ENCODE peak calls at places on chromosomes 2 and 18, in five cellular contexts. X, T, N, Q and Z are unnamed samples. For H3K4me1, the result is how much of the 10 kb centered on the place peaks cover.

GRCh38 chr2:218218409-218219185 is 1.6 kb downstream of the ARPC2 start:
- DNase-seq in X (no peak), T (no peak), N (no peak), Q (no peak), Z (peak)

GRCh38 chr2:202638710-202639109 is 3.9 kb downstream of the FAM117B start:
- DNase-seq in X (no peak), T (no peak), N (no peak), Q (no peak), Z (no peak)

GRCh38 chr2:152189622-152190495 is 14.3 kb upstream of the STAM2 start:
- DNase-seq in X (peak), T (peak), N (peak), Q (peak), Z (peak)

GRCh38 chr2:101151141-101151858 is at the start of gene TBC1D8:
- DNase-seq in X (peak), T (peak), N (peak), Q (peak), Z (peak)

GRCh38 chr2:190497428-190497827 is 37.1 kb downstream of the NEMP2 start:
- DNase-seq in X (no peak), T (peak), N (no peak), Q (no peak), Z (no peak)

GRCh38 chr2:53859354-53860159 is at the start of gene GPR75:
- DNase-seq in X (peak), T (peak), N (peak), Q (no peak), Z (no peak)

GRCh38 chr18:32257073-32257780 is 67.4 kb downstream of the MEP1B start:
- DNase-seq in X (no peak), T (no peak), N (no peak), Q (peak), Z (no peak)

GRCh38 chr2:14621874-14622273 is 10.6 kb upstream of the LRATD1 start:
- DNase-seq in X (no peak), T (no peak), N (no peak), Q (no peak), Z (no peak)

GRCh38 chr2:46032161-46032813 is 264.9 kb upstream of the EPAS1 start:
- DNase-seq in X (no peak), T (no peak), N (no peak), Q (no peak), Z (no peak)

GRCh38 chr18:3441290-3441689 is 8.7 kb upstream of the TGIF1 start:
- DNase-seq in X (peak), T (peak), N (no peak), Q (peak), Z (peak)

GRCh38 chr18:76821356-76821874 is 942 bp upstream of the ZNF236 start:
- DNase-seq in X (no peak), T (no peak), N (no peak), Q (no peak), Z (peak)

GRCh38 chr18:54119524-54120019 is 104.9 kb downstream of the MBD2 start:
- DNase-seq in X (peak), T (peak), N (peak), Q (peak), Z (peak)

GRCh38 chr2:3806730-3807129 is 103.4 kb downstream of the DCDC2C start:
- DNase-seq in X (no peak), T (no peak), N (no peak), Q (no peak), Z (no peak)

DNA sequence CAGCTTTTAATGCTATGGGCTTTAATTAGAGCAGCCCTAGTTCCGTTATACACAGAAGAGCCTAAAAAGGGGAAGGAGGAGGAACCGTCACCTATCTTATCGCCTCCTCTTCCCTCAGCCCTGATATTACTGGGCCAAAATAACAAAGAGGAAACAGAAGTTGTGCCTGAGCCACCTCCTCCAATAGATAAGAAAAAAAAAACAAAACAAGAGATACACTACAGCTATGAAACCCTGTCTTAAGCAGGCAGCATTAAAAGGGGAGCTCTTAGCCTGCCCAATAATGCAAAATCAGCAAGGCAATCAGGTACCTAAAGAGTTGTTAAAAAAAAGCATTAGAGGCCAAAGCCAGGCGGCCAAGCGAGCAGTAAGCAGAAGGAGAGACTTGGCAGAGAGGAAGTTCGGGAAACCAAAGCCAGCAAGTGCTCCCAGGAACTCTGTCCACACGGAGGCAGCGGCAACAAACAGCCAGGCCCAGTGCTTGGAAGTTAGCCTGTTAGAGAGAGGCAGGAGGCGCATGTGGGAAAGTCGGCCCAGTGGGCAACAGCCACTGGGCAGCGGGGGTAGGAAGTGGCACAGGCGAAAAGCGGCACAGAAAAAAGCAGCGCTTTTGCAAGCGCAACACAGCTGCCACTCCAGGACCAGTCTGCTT is 41.8 kb upstream of the PDK1 start:
- DNase-seq in X (no peak), T (no peak), N (no peak), Q (no peak), Z (no peak)
- H3K4me1 ChIP-seq in X (under half), T (under half), N (under half), Q (under half), Z (under half)

DNA sequence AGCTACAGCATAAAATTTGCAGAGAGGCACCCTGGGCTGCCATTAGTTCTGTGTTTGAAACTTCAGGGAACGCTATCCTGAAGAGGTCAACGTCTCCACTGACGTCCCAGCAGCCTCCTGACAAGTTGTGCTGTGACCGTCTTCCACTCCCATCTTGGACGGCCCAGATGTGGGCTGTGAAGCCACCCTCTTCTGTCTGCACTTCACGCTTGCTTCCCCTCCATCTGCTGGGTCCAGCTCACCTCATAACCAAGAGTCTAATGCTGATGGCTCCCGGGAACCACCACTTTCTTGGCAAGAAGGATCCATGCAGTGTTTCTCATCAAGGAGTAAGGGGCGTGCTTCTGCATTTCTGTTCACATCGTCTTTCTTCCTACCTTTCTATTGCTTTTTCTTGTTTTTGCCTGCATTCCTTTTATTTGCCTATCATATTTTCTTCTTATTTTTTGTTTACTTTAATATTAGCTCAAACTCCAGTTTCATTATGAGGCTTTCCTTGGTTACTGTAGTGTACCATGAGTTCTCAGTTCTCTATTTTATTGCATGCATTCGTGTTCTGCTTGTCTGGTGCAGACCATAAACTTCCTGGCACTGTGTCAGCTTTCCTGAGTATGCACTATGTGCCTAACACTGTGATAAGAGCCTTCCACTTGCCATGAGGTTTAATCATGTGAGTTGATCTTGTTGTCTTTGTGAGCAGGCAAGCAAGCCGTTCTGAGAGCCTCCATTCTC is 631.8 kb upstream of the RAB6C start:
- DNase-seq in X (no peak), T (no peak), N (no peak), Q (no peak), Z (no peak)
- H3K4me2 ChIP-seq in X (no peak), T (no peak), N (no peak), Q (no peak), Z (no peak)

DNA sequence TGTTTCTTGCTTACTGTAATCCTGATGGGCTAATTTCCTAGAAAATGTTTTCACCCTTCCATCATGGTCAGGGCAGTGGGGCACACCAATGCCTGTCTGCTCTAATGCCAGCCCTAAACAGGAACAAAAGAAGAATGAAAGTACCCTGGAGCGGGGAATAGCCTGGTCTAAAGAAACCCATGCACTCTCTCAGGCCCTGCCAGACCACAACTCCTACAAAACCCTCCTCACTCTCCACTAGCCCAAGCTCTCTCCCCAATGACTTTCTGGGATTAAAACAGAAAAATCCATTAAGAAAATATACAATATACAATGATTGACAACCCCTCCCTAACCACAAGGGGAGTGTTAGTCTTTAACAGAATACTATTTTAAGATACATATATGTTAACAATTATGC is 67.6 kb downstream of the AAK1 start:
- DNase-seq in X (no peak), T (no peak), N (no peak), Q (no peak), Z (no peak)
- H3K4me1 ChIP-seq in X (under half), T (under half), N (under half), Q (under half), Z (under half)

GRCh38 chr2:120344214-120344990 is 1.5 kb upstream of the INHBB start:
- DNase-seq in X (peak), T (peak), N (no peak), Q (peak), Z (no peak)
- H3K4me2 ChIP-seq in X (peak), T (peak), N (peak), Q (peak), Z (no peak)

GRCh38 chr2:64105676-64106461 is 38.4 kb downstream of the PELI1 start:
- DNase-seq in X (no peak), T (peak), N (no peak), Q (no peak), Z (no peak)
- H3K4me1 ChIP-seq in X (under half), T (under half), N (under half), Q (under half), Z (half or more)

GRCh38 chr2:28327596-28327962 is 65.1 kb upstream of the FOSL2 start:
- DNase-seq in X (no peak), T (no peak), N (no peak), Q (no peak), Z (no peak)
- H3K4me2 ChIP-seq in X (no peak), T (no peak), N (no peak), Q (peak), Z (no peak)

GRCh38 chr2:133414486-133415209 is 153.6 kb downstream of the NCKAP5 start:
- DNase-seq in X (no peak), T (no peak), N (peak), Q (no peak), Z (no peak)
- H3K4me1 ChIP-seq in X (under half), T (under half), N (under half), Q (under half), Z (under half)

DNA sequence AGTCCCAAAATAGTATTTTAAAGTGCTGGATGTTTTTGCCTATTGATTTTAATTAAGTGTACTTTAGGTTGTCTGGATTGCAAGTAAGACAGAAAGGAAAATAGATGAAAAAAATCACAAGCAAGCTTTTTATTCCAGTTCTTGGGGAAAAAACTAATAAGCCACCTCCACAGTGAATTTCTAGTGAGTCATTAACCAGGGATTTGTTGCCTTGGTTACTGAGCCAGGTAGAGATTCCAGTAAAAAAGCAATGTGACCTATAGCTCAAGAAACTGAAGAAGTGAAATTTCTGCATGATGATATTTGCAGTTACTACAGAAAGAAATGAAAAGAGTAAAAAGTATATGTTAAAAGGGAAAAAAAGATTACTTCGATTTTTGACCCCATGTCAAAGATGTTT is 160.6 kb downstream of the METTL4 start:
- DNase-seq in X (no peak), T (peak), N (no peak), Q (peak), Z (no peak)
- H3K4me2 ChIP-seq in X (no peak), T (peak), N (no peak), Q (peak), Z (no peak)

GRCh38 chr2:95031726-95032116 is 6.2 kb downstream of the MAL start:
- DNase-seq in X (no peak), T (no peak), N (no peak), Q (peak), Z (no peak)
- H3K4me1 ChIP-seq in X (under half), T (under half), N (under half), Q (half or more), Z (under half)